ENCODE peak calls at places on chromosomes 7 and 10, in six cellular contexts. One of them, this sample, is unnamed.

GRCh38 chr10:106935978-106936451 is 228.5 kb downstream of the SORCS1 start:
- DNase-seq in HFF-Myc: no peak
- DNase-seq in AG04449: no peak
- DNase-seq in BE2C: no peak
- DNase-seq in gastrocnemius medialis: no peak
- DNase-seq in HL-60: no peak
- DNase-seq in this sample: no peak

GRCh38 chr7:79612027-79612426 is 158.6 kb upstream of the MAGI2 start:
- DNase-seq in AG04449: no peak
- DNase-seq in BE2C: peak; percentile 58
- DNase-seq in gastrocnemius medialis: no peak
- DNase-seq in HFF-Myc: no peak
- DNase-seq in HL-60: no peak
- DNase-seq in this sample: no peak

GRCh38 chr7:45238806-45239205 is 81.2 kb downstream of the RAMP3 start:
- DNase-seq in HFF-Myc: no peak
- DNase-seq in AG04449: no peak
- DNase-seq in BE2C: no peak
- DNase-seq in gastrocnemius medialis: no peak
- DNase-seq in HL-60: no peak
- DNase-seq in this sample: no peak

GRCh38 chr7:69564454-69565417 is 33.5 kb upstream of the AUTS2 start:
- DNase-seq in HL-60: no peak
- DNase-seq in AG04449: no peak
- DNase-seq in gastrocnemius medialis: no peak
- DNase-seq in HFF-Myc: peak; percentile 5
- DNase-seq in BE2C: peak; percentile 81
- DNase-seq in this sample: no peak

GRCh38 chr10:4470231-4470840 is 355.7 kb upstream of the AKR1E2 start:
- DNase-seq in AG04449: peak; percentile 79
- DNase-seq in gastrocnemius medialis: no peak
- DNase-seq in HFF-Myc: no peak
- DNase-seq in HL-60: no peak
- DNase-seq in BE2C: no peak
- DNase-seq in this sample: no peak

GRCh38 chr10:81872206-81872605 is 2.8 kb upstream of the NRG3 start:
- DNase-seq in AG04449: no peak
- DNase-seq in HL-60: no peak
- DNase-seq in HFF-Myc: no peak
- DNase-seq in gastrocnemius medialis: no peak
- DNase-seq in BE2C: no peak
- DNase-seq in this sample: no peak

GRCh38 chr7:87152897-87153641 is 816 bp downstream of the DMTF1 start:
- DNase-seq in HFF-Myc: no peak
- DNase-seq in HL-60: no peak
- DNase-seq in BE2C: peak; percentile 23
- DNase-seq in gastrocnemius medialis: peak; percentile 16
- DNase-seq in AG04449: no peak
- DNase-seq in this sample: peak; percentile 36

GRCh38 chr7:77245015-77245755 is 45.6 kb upstream of the FGL2 start:
- DNase-seq in gastrocnemius medialis: peak; percentile 28
- DNase-seq in HFF-Myc: no peak
- DNase-seq in BE2C: no peak
- DNase-seq in HL-60: no peak
- DNase-seq in AG04449: no peak
- DNase-seq in this sample: no peak

GRCh38 chr10:100344386-100344785 is 2.6 kb upstream of the SCD start:
- DNase-seq in BE2C: no peak
- DNase-seq in gastrocnemius medialis: no peak
- DNase-seq in HFF-Myc: no peak
- DNase-seq in HL-60: no peak
- DNase-seq in AG04449: no peak
- DNase-seq in this sample: no peak

GRCh38 chr10:43205681-43206390 is 61.0 kb downstream of the RASGEF1A start:
- DNase-seq in gastrocnemius medialis: peak; percentile 3
- DNase-seq in HL-60: no peak
- DNase-seq in HFF-Myc: no peak
- DNase-seq in AG04449: no peak
- DNase-seq in BE2C: no peak
- DNase-seq in this sample: peak; percentile 12

GRCh38 chr7:22147113-22147512 is 201.4 kb upstream of the CDCA7L start:
- DNase-seq in gastrocnemius medialis: no peak
- DNase-seq in BE2C: peak; percentile 89
- DNase-seq in AG04449: no peak
- DNase-seq in HL-60: no peak
- DNase-seq in HFF-Myc: no peak
- DNase-seq in this sample: no peak

GRCh38 chr7:25964483-25964961 is 187.5 kb upstream of the NFE2L3 start:
- DNase-seq in HL-60: no peak
- DNase-seq in HFF-Myc: no peak
- DNase-seq in gastrocnemius medialis: no peak
- DNase-seq in AG04449: no peak
- DNase-seq in BE2C: no peak
- DNase-seq in this sample: no peak

GRCh38 chr10:100709146-100709545 is 36.2 kb upstream of the PAX2 start:
- DNase-seq in gastrocnemius medialis: no peak
- DNase-seq in HFF-Myc: no peak
- DNase-seq in HL-60: no peak
- DNase-seq in AG04449: no peak
- DNase-seq in BE2C: no peak
- DNase-seq in this sample: no peak

GRCh38 chr7:107643407-107643806 is 17.2 kb upstream of the SLC26A4 start:
- DNase-seq in HFF-Myc: no peak
- DNase-seq in HL-60: no peak
- DNase-seq in AG04449: peak; percentile 29
- DNase-seq in gastrocnemius medialis: no peak
- DNase-seq in BE2C: no peak
- DNase-seq in this sample: no peak

GRCh38 chr7:149819141-149819960 is 18.8 kb upstream of the ZNF862 start:
- DNase-seq in AG04449: no peak
- DNase-seq in HFF-Myc: no peak
- DNase-seq in BE2C: no peak
- DNase-seq in HL-60: no peak
- DNase-seq in gastrocnemius medialis: no peak
- DNase-seq in this sample: peak; percentile 13

GRCh38 chr7:30142710-30143109 is 7.9 kb downstream of the MTURN start:
- DNase-seq in HL-60: no peak
- DNase-seq in BE2C: no peak
- DNase-seq in AG04449: no peak
- DNase-seq in HFF-Myc: no peak
- DNase-seq in gastrocnemius medialis: peak; percentile 55
- DNase-seq in this sample: no peak

GRCh38 chr10:97553575-97554100 is 18.9 kb upstream of the ANKRD2 start:
- DNase-seq in gastrocnemius medialis: peak; percentile 79
- DNase-seq in HFF-Myc: peak; percentile 65
- DNase-seq in AG04449: no peak
- DNase-seq in HL-60: no peak
- DNase-seq in BE2C: peak; percentile 69
- DNase-seq in this sample: peak; percentile 74

GRCh38 chr7:141342664-141343400 is 208.4 kb upstream of the AGK start:
- DNase-seq in AG04449: no peak
- DNase-seq in BE2C: no peak
- DNase-seq in HL-60: no peak
- DNase-seq in gastrocnemius medialis: no peak
- DNase-seq in HFF-Myc: no peak
- DNase-seq in this sample: no peak

GRCh38 chr7:140881507-140882228 is 43.1 kb downstream of the BRAF start:
- DNase-seq in AG04449: no peak
- DNase-seq in HFF-Myc: no peak
- DNase-seq in BE2C: no peak
- DNase-seq in gastrocnemius medialis: no peak
- DNase-seq in HL-60: no peak
- DNase-seq in this sample: no peak

GRCh38 chr7:137283147-137283546 is 60.4 kb downstream of the PTN start:
- DNase-seq in AG04449: no peak
- DNase-seq in BE2C: no peak
- DNase-seq in HFF-Myc: no peak
- DNase-seq in gastrocnemius medialis: no peak
- DNase-seq in HL-60: no peak
- DNase-seq in this sample: no peak

GRCh38 chr7:88218836-88219605 is 817 bp downstream of the SRI start:
- DNase-seq in gastrocnemius medialis: peak; percentile 15
- DNase-seq in AG04449: no peak
- DNase-seq in BE2C: peak; percentile 42
- DNase-seq in HL-60: no peak
- DNase-seq in HFF-Myc: peak; percentile 14
- DNase-seq in this sample: peak; percentile 53

GRCh38 chr7:51315393-51316261 is 982 bp downstream of the COBL start:
- DNase-seq in HFF-Myc: no peak
- DNase-seq in gastrocnemius medialis: peak; percentile 48
- DNase-seq in AG04449: no peak
- DNase-seq in HL-60: no peak
- DNase-seq in BE2C: no peak
- DNase-seq in this sample: peak; percentile 59

GRCh38 chr10:55740110-55740509 is 620.9 kb downstream of the ZWINT start:
- DNase-seq in AG04449: no peak
- DNase-seq in HL-60: no peak
- DNase-seq in gastrocnemius medialis: no peak
- DNase-seq in BE2C: no peak
- DNase-seq in HFF-Myc: no peak
- DNase-seq in this sample: no peak

GRCh38 chr10:75397571-75397921 is 4.0 kb downstream of the ZNF503 start:
- DNase-seq in gastrocnemius medialis: no peak
- DNase-seq in BE2C: no peak
- DNase-seq in AG04449: no peak
- DNase-seq in HFF-Myc: no peak
- DNase-seq in HL-60: no peak
- DNase-seq in this sample: no peak

GRCh38 chr10:76354349-76354748 is 922.9 kb downstream of the LRMDA start:
- DNase-seq in HL-60: no peak
- DNase-seq in BE2C: no peak
- DNase-seq in gastrocnemius medialis: no peak
- DNase-seq in AG04449: no peak
- DNase-seq in HFF-Myc: no peak
- DNase-seq in this sample: no peak

GRCh38 chr10:62188021-62188616 is 80.5 kb downstream of the RTKN2 start:
- DNase-seq in gastrocnemius medialis: no peak
- DNase-seq in AG04449: no peak
- DNase-seq in HL-60: no peak
- DNase-seq in HFF-Myc: no peak
- DNase-seq in BE2C: no peak
- DNase-seq in this sample: no peak

GRCh38 chr10:62195675-62195926 is 73.0 kb downstream of the RTKN2 start:
- DNase-seq in HFF-Myc: no peak
- DNase-seq in AG04449: no peak
- DNase-seq in BE2C: no peak
- DNase-seq in gastrocnemius medialis: no peak
- DNase-seq in HL-60: no peak
- DNase-seq in this sample: no peak

GRCh38 chr10:62194924-62195674 is 73.5 kb downstream of the RTKN2 start:
- DNase-seq in HFF-Myc: no peak
- DNase-seq in gastrocnemius medialis: no peak
- DNase-seq in BE2C: no peak
- DNase-seq in HL-60: no peak
- DNase-seq in AG04449: no peak
- DNase-seq in this sample: no peak

GRCh38 chr10:62196528-62196927 is 72.1 kb downstream of the RTKN2 start:
- DNase-seq in gastrocnemius medialis: no peak
- DNase-seq in HFF-Myc: no peak
- DNase-seq in HL-60: no peak
- DNase-seq in AG04449: no peak
- DNase-seq in BE2C: no peak
- DNase-seq in this sample: no peak

GRCh38 chr10:62193479-62193878 is 75.2 kb downstream of the RTKN2 start:
- DNase-seq in HL-60: no peak
- DNase-seq in HFF-Myc: no peak
- DNase-seq in gastrocnemius medialis: no peak
- DNase-seq in BE2C: no peak
- DNase-seq in AG04449: no peak
- DNase-seq in this sample: no peak
- TF ChIP-seq CTCF in HL-60: no peak
- TF ChIP-seq CTCF in HFF-Myc: no peak
- TF ChIP-seq CTCF in gastrocnemius medialis: no peak
- TF ChIP-seq CTCF in BE2C: no peak
- TF ChIP-seq CTCF in AG04449: no peak
- TF ChIP-seq CTCF in this sample: no peak

GRCh38 chr7:37832194-37832593 is 16.2 kb upstream of the NME8 start:
- DNase-seq in HFF-Myc: no peak
- DNase-seq in HL-60: peak; percentile 32
- DNase-seq in gastrocnemius medialis: peak; percentile 47
- DNase-seq in BE2C: peak; percentile 64
- DNase-seq in AG04449: no peak
- DNase-seq in this sample: no peak
- TF ChIP-seq CTCF in HFF-Myc: no peak
- TF ChIP-seq CTCF in HL-60: peak; percentile 58
- TF ChIP-seq CTCF in gastrocnemius medialis: no peak
- TF ChIP-seq CTCF in BE2C: no peak
- TF ChIP-seq CTCF in AG04449: no peak
- TF ChIP-seq CTCF in this sample: no peak

GRCh38 chr10:10901906-10902305 is 115.8 kb upstream of the CELF2 start:
- DNase-seq in BE2C: no peak
- DNase-seq in HFF-Myc: no peak
- DNase-seq in AG04449: no peak
- DNase-seq in HL-60: no peak
- DNase-seq in gastrocnemius medialis: no peak
- DNase-seq in this sample: no peak

GRCh38 chr10:10902951-10903350 is 114.7 kb upstream of the CELF2 start:
- DNase-seq in BE2C: no peak
- DNase-seq in AG04449: no peak
- DNase-seq in gastrocnemius medialis: no peak
- DNase-seq in HFF-Myc: no peak
- DNase-seq in HL-60: no peak
- DNase-seq in this sample: no peak

DNA sequence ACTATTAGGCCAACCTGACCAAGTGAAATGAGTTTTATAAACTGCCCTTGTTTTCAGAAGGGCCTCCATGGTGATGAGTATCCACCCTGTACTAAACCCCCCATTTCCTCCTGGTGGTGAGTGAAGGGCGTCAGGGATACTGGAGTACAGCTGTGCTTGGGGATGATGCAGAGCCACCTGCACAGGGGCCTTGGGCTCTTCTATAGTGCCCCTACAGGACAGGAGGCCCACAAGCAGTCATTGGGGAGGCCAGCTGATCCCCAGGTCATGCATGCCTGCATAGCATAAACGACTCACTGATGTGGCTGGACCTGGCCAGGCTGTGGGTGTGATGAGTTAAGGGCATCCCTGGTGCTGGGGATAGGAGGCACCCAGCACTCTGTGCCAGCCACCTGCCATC is 114.1 kb upstream of the CELF2 start:
- DNase-seq in AG04449: no peak
- DNase-seq in HL-60: no peak
- DNase-seq in gastrocnemius medialis: no peak
- DNase-seq in HFF-Myc: no peak
- DNase-seq in BE2C: no peak
- DNase-seq in this sample: no peak
- TF ChIP-seq CTCF in AG04449: no peak
- TF ChIP-seq CTCF in HL-60: no peak
- TF ChIP-seq CTCF in gastrocnemius medialis: no peak
- TF ChIP-seq CTCF in HFF-Myc: no peak
- TF ChIP-seq CTCF in BE2C: no peak
- TF ChIP-seq CTCF in this sample: no peak

DNA sequence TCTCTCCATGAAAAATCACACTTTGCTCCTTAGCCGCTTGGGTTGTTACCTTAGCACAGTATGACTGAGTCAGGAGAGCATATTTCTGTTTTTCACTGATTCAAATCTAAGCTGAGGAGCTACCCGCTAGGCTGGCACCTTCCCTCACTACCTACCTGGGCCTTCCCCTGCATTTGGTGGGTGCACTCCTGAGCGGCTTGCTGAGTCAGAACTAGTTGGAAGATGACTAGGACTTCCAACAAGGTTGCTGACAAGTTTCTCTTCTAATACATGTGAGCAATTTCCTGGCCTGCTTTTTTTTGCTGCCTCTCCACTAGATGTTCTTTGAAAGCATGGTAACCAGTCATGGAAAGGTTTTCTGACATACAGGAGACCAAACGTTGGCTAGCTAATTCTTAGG is 43.8 kb upstream of the SEC61G start:
- DNase-seq in BE2C: no peak
- DNase-seq in HL-60: no peak
- DNase-seq in gastrocnemius medialis: no peak
- DNase-seq in HFF-Myc: no peak
- DNase-seq in AG04449: no peak
- DNase-seq in this sample: no peak
- TF ChIP-seq CTCF in BE2C: no peak
- TF ChIP-seq CTCF in HL-60: no peak
- TF ChIP-seq CTCF in gastrocnemius medialis: no peak
- TF ChIP-seq CTCF in HFF-Myc: no peak
- TF ChIP-seq CTCF in AG04449: no peak
- TF ChIP-seq CTCF in this sample: no peak

This sample was measured in glutamatergic neuron.